ENCODE peak calls at places on chromosomes 7 and 10, in eight cellular contexts. J, Z, L, V, S, H, G and K are unnamed samples.

GRCh38 chr10:117075064-117075463 is 63.0 kb downstream of the VAX1 start:
- DNase-seq in J (no peak), Z (no peak), L (no peak), V (no peak), S (no peak), H (no peak), G (no peak), K (no peak)

GRCh38 chr7:78146546-78146945 is 348.0 kb downstream of the PHTF2 start:
- DNase-seq in J (no peak), Z (no peak), L (no peak), V (no peak), S (no peak), H (no peak), G (no peak), K (no peak)

GRCh38 chr10:12504176-12504575 is 154.8 kb downstream of the CAMK1D start:
- DNase-seq in J (no peak), Z (no peak), L (no peak), V (no peak), S (no peak), H (no peak), G (no peak), K (peak)

GRCh38 chr7:85001493-85002345 is 185.1 kb downstream of the SEMA3D start:
- DNase-seq in J (no peak), Z (no peak), L (no peak), V (no peak), S (no peak), H (no peak), G (no peak), K (no peak)

GRCh38 chr10:71078454-71079145 is 133.8 kb upstream of the UNC5B start:
- DNase-seq in J (no peak), Z (no peak), L (no peak), V (no peak), S (no peak), H (no peak), G (no peak), K (peak)

GRCh38 chr7:89623018-89623672 is 531.1 kb upstream of the STEAP1 start:
- DNase-seq in J (peak), Z (no peak), L (no peak), V (no peak), S (peak), H (no peak), G (peak), K (no peak)

GRCh38 chr7:156474241-156474743 is 166.3 kb upstream of the RNF32 start:
- DNase-seq in J (no peak), Z (no peak), L (no peak), V (no peak), S (peak), H (no peak), G (no peak), K (no peak)

GRCh38 chr7:131959106-131959812 is 402.8 kb upstream of the PODXL start:
- DNase-seq in J (no peak), Z (no peak), L (no peak), V (no peak), S (no peak), H (no peak), G (no peak), K (no peak)

GRCh38 chr7:99473315-99473596 is 566 bp downstream of the ZNF789 start:
- DNase-seq in J (peak), Z (no peak), L (no peak), V (no peak), S (peak), H (peak), G (no peak), K (no peak)

GRCh38 chr7:135512135-135512887 is 2.4 kb upstream of the CNOT4 start:
- DNase-seq in J (peak), Z (no peak), L (no peak), V (peak), S (peak), H (no peak), G (peak), K (no peak)

GRCh38 chr10:50497758-50498157 is 126.0 kb downstream of the SGMS1 start:
- DNase-seq in J (no peak), Z (no peak), L (no peak), V (no peak), S (no peak), H (no peak), G (no peak), K (no peak)